ENCODE peak calls at places on chromosomes 12 and 14, in ten cellular contexts. W is Panc1, U is HFF-Myc, M is thyroid gland, E is astrocyte, R is cardiac fibroblast, G is mesothelial cell of epicardium, X is AG04449, O is foreskin fibroblast, T is fibroblast of the aortic adventitia. L is an unnamed sample.

GRCh38 chr12:38776657-38777056 is 128.7 kb downstream of the CPNE8 start:
- DNase-seq in W (peak; percentile 22), U (no peak), M (no peak), E (no peak), R (peak; percentile 45), G (no peak), X (no peak), O (no peak), T (no peak), L (no peak)

GRCh38 chr12:121537814-121538698 is 42.8 kb downstream of the KDM2B start:
- DNase-seq in W (no peak), U (no peak), M (peak; percentile 41), E (no peak), R (no peak), G (peak; percentile 61), X (no peak), O (no peak), T (no peak), L (peak; percentile 20)

GRCh38 chr14:104471114-104471513 is 108.5 kb upstream of the C14orf180 start:
- DNase-seq in W (no peak), U (no peak), M (no peak), E (no peak), R (no peak), G (no peak), X (no peak), O (no peak), T (no peak), L (no peak)

GRCh38 chr14:50335389-50335788 is 23.3 kb downstream of the DMAC2L start:
- DNase-seq in W (no peak), U (no peak), M (peak; percentile 92), E (peak; percentile 56), R (peak; percentile 78), G (no peak), X (no peak), O (peak; percentile 59), T (peak; percentile 52), L (no peak)

GRCh38 chr12:31491819-31492598 is 98.9 kb downstream of the DENND5B start:
- DNase-seq in W (peak; percentile 77), U (peak; percentile 84), M (no peak), E (peak; percentile 93), R (peak; percentile 88), G (no peak), X (no peak), O (peak; percentile 84), T (peak; percentile 85), L (no peak)

GRCh38 chr12:57031789-57032188 is 15.5 kb upstream of the TAC3 start:
- DNase-seq in W (no peak), U (no peak), M (no peak), E (no peak), R (no peak), G (no peak), X (no peak), O (no peak), T (no peak), L (no peak)

GRCh38 chr14:105041841-105042765 is 21.2 kb upstream of the CDCA4 start:
- DNase-seq in W (no peak), U (no peak), M (no peak), E (no peak), R (no peak), G (no peak), X (no peak), O (no peak), T (peak; percentile 32), L (no peak)

GRCh38 chr12:80815351-80815750 is 98.6 kb downstream of the MYF5 start:
- DNase-seq in W (no peak), U (no peak), M (no peak), E (no peak), R (no peak), G (no peak), X (no peak), O (no peak), T (no peak), L (no peak)

GRCh38 chr12:70243510-70244331 is 488 bp downstream of the CNOT2 start:
- DNase-seq in W (no peak), U (no peak), M (peak; percentile 63), E (peak; percentile 54), R (peak; percentile 66), G (peak; percentile 69), X (no peak), O (peak; percentile 57), T (peak; percentile 57), L (peak; percentile 14)

GRCh38 chr14:81669308-81669707 is 135.7 kb upstream of the SEL1L start:
- DNase-seq in W (no peak), U (no peak), M (no peak), E (no peak), R (no peak), G (no peak), X (no peak), O (no peak), T (no peak), L (no peak)

GRCh38 chr14:57068511-57068910 is 200.2 kb downstream of the EXOC5 start:
- DNase-seq in W (no peak), U (no peak), M (no peak), E (no peak), R (no peak), G (no peak), X (no peak), O (no peak), T (no peak), L (no peak)

GRCh38 chr12:69966839-69967238 is 141.8 kb downstream of the MYRFL start:
- DNase-seq in W (no peak), U (no peak), M (no peak), E (peak; percentile 13), R (peak; percentile 67), G (no peak), X (no peak), O (no peak), T (peak; percentile 50), L (no peak)

GRCh38 chr14:93941293-93941910 is 14.3 kb downstream of the FAM181A start:
- DNase-seq in W (no peak), U (peak; percentile 64), M (no peak), E (peak; percentile 88), R (peak; percentile 64), G (no peak), X (no peak), O (peak; percentile 40), T (peak; percentile 13), L (no peak)

GRCh38 chr12:69052613-69053408 is 119.8 kb upstream of the CPM start:
- DNase-seq in W (no peak), U (peak; percentile 66), M (no peak), E (peak; percentile 91), R (peak; percentile 94), G (peak; percentile 40), X (peak; percentile 67), O (peak; percentile 89), T (peak; percentile 91), L (no peak)

GRCh38 chr12:100077367-100077766 is 65.3 kb downstream of the BLTP3B start:
- DNase-seq in W (no peak), U (no peak), M (no peak), E (no peak), R (peak; percentile 39), G (no peak), X (no peak), O (no peak), T (peak; percentile 11), L (no peak)

GRCh38 chr12:10393291-10393690 is 3.5 kb upstream of the KLRK1 start:
- DNase-seq in W (no peak), U (no peak), M (no peak), E (no peak), R (no peak), G (no peak), X (no peak), O (no peak), T (no peak), L (no peak)

GRCh38 chr12:70553391-70553859 is 83.8 kb downstream of the PTPRB start:
- DNase-seq in W (no peak), U (no peak), M (no peak), E (peak; percentile 27), R (no peak), G (no peak), X (no peak), O (no peak), T (peak; percentile 90), L (no peak)

GRCh38 chr14:104794099-104794498 is 1.4 kb downstream of the AKT1 start:
- DNase-seq in W (no peak), U (peak; percentile 37), M (no peak), E (peak; percentile 47), R (peak; percentile 45), G (no peak), X (no peak), O (peak; percentile 60), T (peak; percentile 58), L (peak; percentile 34)

GRCh38 chr14:39704581-39704980 is 272.3 kb upstream of the FBXO33 start:
- DNase-seq in W (no peak), U (no peak), M (no peak), E (no peak), R (no peak), G (no peak), X (no peak), O (no peak), T (no peak), L (no peak)
- TF ChIP-seq CTCF in W (no peak), U (no peak), M (no peak), E (no peak), R (no peak), G (no peak), X (no peak), O (no peak), T (no peak), L (no peak)

GRCh38 chr14:61101803-61102548 is 120.9 kb downstream of the SLC38A6 start:
- DNase-seq in W (no peak), U (no peak), M (no peak), E (peak; percentile 75), R (peak; percentile 89), G (no peak), X (no peak), O (peak; percentile 67), T (peak; percentile 84), L (no peak)
- TF ChIP-seq CTCF in W (no peak), U (no peak), M (no peak), E (no peak), R (no peak), G (no peak), X (no peak), O (no peak), T (no peak), L (no peak)

DNA sequence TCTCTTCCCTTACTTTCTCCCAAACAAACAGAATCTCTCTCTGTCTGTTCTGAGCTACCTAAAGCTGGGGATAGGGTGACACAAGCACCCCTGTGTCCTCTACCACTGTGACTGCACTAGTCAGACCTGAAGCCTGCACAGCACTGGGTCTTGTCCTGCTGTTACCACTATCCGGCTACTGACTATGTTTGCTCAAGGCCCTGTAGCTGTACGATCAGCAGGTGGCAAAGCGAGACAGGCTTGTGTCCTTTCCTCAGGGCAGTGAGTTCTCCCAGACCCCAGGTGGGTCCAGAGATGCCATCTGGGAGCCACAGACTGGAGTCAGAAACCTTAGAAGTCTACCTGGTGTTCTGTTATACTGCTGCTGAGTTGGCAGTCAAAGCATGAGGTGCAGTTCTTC is 116.4 kb downstream of the NUBPL start:
- DNase-seq in W (no peak), U (no peak), M (no peak), E (no peak), R (no peak), G (no peak), X (no peak), O (no peak), T (no peak), L (no peak)
- TF ChIP-seq CTCF in W (no peak), U (no peak), M (no peak), E (no peak), R (no peak), G (no peak), X (no peak), O (no peak), T (no peak), L (no peak)

DNA sequence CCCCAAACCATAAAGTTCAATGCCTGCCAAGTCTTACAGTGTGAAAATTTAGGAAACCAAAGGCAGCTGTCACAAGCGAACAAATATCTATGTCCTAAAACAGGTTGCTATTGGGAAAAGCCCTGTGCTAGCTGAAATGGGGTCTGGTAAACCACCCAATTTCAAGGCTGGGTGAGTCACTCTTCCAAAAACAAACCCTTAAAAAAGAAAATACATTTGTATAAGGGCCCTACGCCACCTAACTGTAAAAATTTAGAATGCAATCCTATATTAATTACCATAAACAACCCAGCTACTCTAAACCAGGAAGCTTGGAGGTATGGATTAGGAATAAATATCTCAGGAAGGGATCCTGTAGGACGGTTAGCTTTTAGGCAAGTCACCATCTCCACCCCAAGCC is 32.1 kb downstream of the PRMT8 start:
- DNase-seq in W (no peak), U (no peak), M (no peak), E (no peak), R (peak; percentile 56), G (no peak), X (no peak), O (peak; percentile 6), T (no peak), L (no peak)
- TF ChIP-seq CTCF in W (no peak), U (peak; percentile 2), M (no peak), E (peak; percentile 14), R (peak; percentile 29), G (no peak), X (no peak), O (no peak), T (no peak), L (no peak)

L was measured in progenitor cell of endocrine pancreas.